ENCODE peak calls at places on chromosomes 12 and 14, in eight cellular contexts. U, M, T, Z, L, N, A and K are unnamed samples.

GRCh38 chr14:81219210-81219820 is 1.4 kb downstream of the GTF2A1 start:
- DNase-seq in A (peak), T (peak), Z (peak), N (peak), L (peak), M (peak), U (peak), K (peak)

GRCh38 chr14:83463500-83464098 is 1929.9 kb upstream of the SEL1L start:
- DNase-seq in L (no peak), A (peak), Z (peak), N (no peak), U (peak), M (peak), T (peak), K (peak)

GRCh38 chr12:56286044-56286830 is 13.9 kb downstream of the CS start:
- DNase-seq in N (no peak), M (no peak), A (no peak), T (peak), L (no peak), Z (no peak), U (no peak), K (no peak)

GRCh38 chr12:28591831-28592230 is 401.6 kb downstream of the CCDC91 start:
- DNase-seq in M (no peak), L (no peak), Z (no peak), N (no peak), T (no peak), A (no peak), U (no peak), K (no peak)

GRCh38 chr12:45214739-45215418 is 1.0 kb upstream of the ANO6 start:
- DNase-seq in M (no peak), T (peak), L (no peak), A (no peak), Z (peak), N (no peak), U (peak), K (no peak)

GRCh38 chr12:113894717-113895116 is 71.4 kb downstream of the RBM19 start:
- DNase-seq in Z (no peak), T (no peak), M (no peak), L (no peak), N (no peak), U (no peak), A (no peak), K (no peak)

GRCh38 chr14:36256131-36256801 is 64.2 kb downstream of the MBIP start:
- DNase-seq in U (no peak), L (peak), N (no peak), A (no peak), T (peak), M (no peak), Z (no peak), K (no peak)

GRCh38 chr12:96448287-96448686 is 41.1 kb upstream of the CFAP54 start:
- DNase-seq in U (no peak), L (no peak), Z (no peak), M (no peak), A (no peak), N (no peak), T (peak), K (no peak)

GRCh38 chr14:101562659-101563351 is 1.5 kb downstream of the DIO3 start:
- DNase-seq in L (no peak), U (no peak), M (no peak), N (no peak), A (no peak), Z (peak), T (no peak), K (no peak)